ENCODE peak calls at places on chromosome 22, in six cellular contexts. S is SK-N-SH, J is K562, L is H1, H is HepG2, Y is GM12878. W is an unnamed sample.
A peak's percentile ranks its signal among the peaks of the same experiment; 100 is the strongest.

GRCh38 chr22:27647540-27647939 is 154.0 kb downstream of the MN1 start:
- DNase-seq in S (no peak), J (no peak), L (no peak), H (peak; percentile 66), Y (no peak), W (no peak)

GRCh38 chr22:48152154-48152775 is 1389.8 kb downstream of the TBC1D22A start:
- DNase-seq in S (no peak), J (no peak), L (no peak), H (no peak), Y (no peak), W (no peak)

GRCh38 chr22:27434898-27435297 is 366.7 kb downstream of the MN1 start:
- DNase-seq in S (no peak), J (no peak), L (no peak), H (no peak), Y (no peak), W (no peak)

GRCh38 chr22:26952654-26953379 is 295.4 kb downstream of the MIAT start:
- DNase-seq in S (peak; percentile 72), J (no peak), L (peak; percentile 71), H (no peak), Y (no peak), W (no peak)

GRCh38 chr22:50269573-50270301 is 443 bp downstream of the MAPK11 start:
- DNase-seq in S (peak; percentile 90), J (peak; percentile 70), L (no peak), H (no peak), Y (no peak), W (no peak)

GRCh38 chr22:40396882-40397281 is 26.5 kb downstream of the SGSM3 start:
- DNase-seq in S (peak; percentile 75), J (no peak), L (peak; percentile 53), H (no peak), Y (no peak), W (no peak)

GRCh38 chr22:44737414-44738346 is 14.7 kb upstream of the ARHGAP8 start:
- DNase-seq in S (peak; percentile 31), J (no peak), L (peak; percentile 60), H (no peak), Y (no peak), W (no peak)

GRCh38 chr22:28151241-28151640 is 232.2 kb upstream of the PITPNB start:
- DNase-seq in S (no peak), J (no peak), L (no peak), H (peak; percentile 41), Y (no peak), W (no peak)

GRCh38 chr22:21714059-21714770 is 21.4 kb downstream of the YPEL1 start:
- DNase-seq in S (no peak), J (peak; percentile 55), L (no peak), H (no peak), Y (no peak), W (no peak)

GRCh38 chr22:45502215-45503070 is at the start of gene FBLN1:
- DNase-seq in S (peak; percentile 97), J (no peak), L (peak; percentile 86), H (peak; percentile 71), Y (no peak), W (no peak)

GRCh38 chr22:28116261-28116673 is 197.2 kb upstream of the PITPNB start:
- DNase-seq in S (no peak), J (no peak), L (no peak), H (no peak), Y (no peak), W (no peak)

GRCh38 chr22:44314425-44315067 is 1.8 kb upstream of the SHISAL1 start:
- DNase-seq in S (no peak), J (no peak), L (no peak), H (no peak), Y (no peak), W (no peak)

GRCh38 chr22:35191412-35191811 is 65.9 kb upstream of the HMGXB4 start:
- DNase-seq in S (no peak), J (no peak), L (no peak), H (peak; percentile 23), Y (no peak), W (no peak)

GRCh38 chr22:21866821-21867527 is 471 bp downstream of the MAPK1 start:
- DNase-seq in S (no peak), J (peak; percentile 87), L (peak; percentile 61), H (no peak), Y (no peak), W (no peak)

GRCh38 chr22:32048069-32048468 is 5.0 kb downstream of the SLC5A1 start:
- DNase-seq in S (no peak), J (no peak), L (no peak), H (no peak), Y (no peak), W (no peak)

GRCh38 chr22:47597041-47597440 is 834.6 kb downstream of the TBC1D22A start:
- DNase-seq in S (no peak), J (no peak), L (no peak), H (no peak), Y (no peak), W (no peak)

GRCh38 chr22:25027052-25027525 is 74.6 kb downstream of the KIAA1671 start:
- DNase-seq in S (no peak), J (no peak), L (no peak), H (no peak), Y (no peak), W (no peak)

GRCh38 chr22:43110444-43110926 is at the start of gene BIK:
- DNase-seq in S (peak; percentile 74), J (peak; percentile 33), L (no peak), H (peak; percentile 51), Y (no peak), W (peak; percentile 61)

GRCh38 chr22:32700186-32700882 is 101.2 kb upstream of the TIMP3 start:
- DNase-seq in S (no peak), J (no peak), L (no peak), H (peak; percentile 44), Y (no peak), W (no peak)

GRCh38 chr22:41910599-41911291 is 4.1 kb downstream of the SHISA8 start:
- DNase-seq in S (peak; percentile 67), J (no peak), L (no peak), H (no peak), Y (no peak), W (no peak)

GRCh38 chr22:48332438-48333322 is 1495.0 kb downstream of the BRD1 start:
- DNase-seq in S (no peak), J (no peak), L (no peak), H (no peak), Y (no peak), W (no peak)

DNA sequence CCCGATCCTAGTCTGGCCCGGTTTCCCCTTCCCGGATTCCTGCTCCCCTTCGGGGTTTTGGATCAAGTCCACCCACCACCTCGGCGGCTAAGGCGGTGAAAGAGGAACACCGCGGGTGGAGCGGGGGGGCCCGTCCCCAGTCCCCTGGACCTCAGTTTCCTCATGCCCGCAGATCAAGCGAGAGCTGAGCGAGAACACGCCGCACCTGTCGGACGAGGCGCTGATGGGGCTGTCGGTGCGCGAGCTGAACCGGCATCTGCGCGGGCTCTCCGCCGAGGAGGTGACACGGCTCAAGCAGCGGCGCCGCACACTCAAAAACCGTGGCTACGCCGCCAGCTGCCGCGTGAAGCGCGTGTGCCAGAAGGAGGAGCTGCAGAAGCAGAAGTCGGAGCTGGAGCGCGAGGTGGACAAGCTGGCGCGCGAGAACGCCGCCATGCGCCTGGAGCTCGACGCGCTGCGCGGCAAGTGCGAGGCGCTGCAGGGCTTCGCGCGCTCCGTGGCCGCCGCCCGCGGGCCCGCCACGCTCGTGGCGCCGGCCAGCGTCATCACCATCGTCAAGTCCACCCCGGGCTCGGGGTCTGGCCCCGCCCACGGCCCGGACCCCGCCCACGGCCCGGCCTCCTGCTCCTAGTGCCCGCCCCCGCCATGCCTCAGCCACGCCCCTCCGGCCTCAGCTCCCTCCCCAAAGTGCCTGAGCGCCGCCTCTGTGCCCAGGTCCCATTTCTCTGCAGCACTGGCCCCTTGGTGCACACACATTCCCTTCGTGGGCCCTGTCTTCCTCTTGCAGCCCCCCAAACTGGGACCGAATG is 12.7 kb downstream of the MAFF start:
- DNase-seq in S (peak; percentile 85), J (peak; percentile 86), L (peak; percentile 95), H (no peak), Y (no peak), W (no peak)
- TF ChIP-seq POLR2AphosphoS5 in S (no peak), J (no peak), L (peak; percentile 54), H (no peak), Y (no peak), W (peak; percentile 42)

DNA sequence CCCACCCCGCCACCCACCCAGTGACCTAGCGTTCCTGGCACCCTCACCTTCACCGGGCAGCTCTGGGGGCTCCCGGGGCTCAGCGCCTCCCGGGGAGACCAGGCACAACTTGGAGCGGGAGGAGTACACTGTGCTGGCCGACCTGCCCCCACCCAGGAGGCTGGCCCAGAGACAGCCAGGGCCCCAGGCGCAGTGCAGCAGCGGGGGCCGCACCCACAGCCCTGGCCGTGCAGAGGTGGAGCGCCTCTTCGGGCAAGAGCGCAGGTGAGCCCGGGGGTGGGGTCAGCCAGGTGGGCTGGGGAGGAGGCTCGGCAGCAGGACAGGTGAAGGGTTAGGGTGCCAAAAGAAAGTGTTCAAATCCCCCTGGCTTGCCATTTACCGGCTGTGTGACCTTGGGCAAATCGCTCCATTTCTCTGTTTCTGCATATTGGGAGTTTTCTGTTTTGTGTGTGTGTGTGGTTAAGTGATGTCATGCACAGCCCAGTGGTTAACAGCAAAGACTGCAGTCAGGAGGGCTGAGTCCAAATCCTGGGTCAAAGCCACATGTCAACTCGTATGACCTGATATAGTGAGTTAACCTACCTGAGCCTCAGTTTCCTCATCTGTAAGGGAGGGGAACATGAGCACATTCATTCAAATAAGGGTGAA is 29.5 kb downstream of the TRIOBP start:
- DNase-seq in S (no peak), J (no peak), L (no peak), H (no peak), Y (no peak), W (peak; percentile 38)
- TF ChIP-seq CTCF in S (peak; percentile 27), J (peak; percentile 36), L (no peak), H (peak; percentile 34), Y (peak; percentile 18), W (no peak)

GRCh38 chr22:19195796-19196731 is 17.5 kb upstream of the SLC25A1 start:
- DNase-seq in S (no peak), J (peak; percentile 61), L (no peak), H (no peak), Y (no peak), W (no peak)
- TF ChIP-seq GABPA in S (no peak), J (peak; percentile 69), L (no peak), H (no peak), Y (no peak), W (no peak)

GRCh38 chr22:29331213-29331612 is 15.7 kb upstream of the RASL10A start:
- DNase-seq in S (no peak), J (no peak), L (no peak), H (no peak), Y (no peak), W (no peak)

GRCh38 chr22:29331658-29332300 is 16.3 kb upstream of the RASL10A start:
- DNase-seq in S (peak; percentile 60), J (no peak), L (no peak), H (no peak), Y (no peak), W (no peak)

GRCh38 chr22:29330291-29330690 is 14.8 kb upstream of the RASL10A start:
- DNase-seq in S (no peak), J (no peak), L (no peak), H (no peak), Y (no peak), W (no peak)

GRCh38 chr22:29329581-29329980 is 14.1 kb upstream of the RASL10A start:
- DNase-seq in S (no peak), J (no peak), L (no peak), H (no peak), Y (no peak), W (no peak)

DNA sequence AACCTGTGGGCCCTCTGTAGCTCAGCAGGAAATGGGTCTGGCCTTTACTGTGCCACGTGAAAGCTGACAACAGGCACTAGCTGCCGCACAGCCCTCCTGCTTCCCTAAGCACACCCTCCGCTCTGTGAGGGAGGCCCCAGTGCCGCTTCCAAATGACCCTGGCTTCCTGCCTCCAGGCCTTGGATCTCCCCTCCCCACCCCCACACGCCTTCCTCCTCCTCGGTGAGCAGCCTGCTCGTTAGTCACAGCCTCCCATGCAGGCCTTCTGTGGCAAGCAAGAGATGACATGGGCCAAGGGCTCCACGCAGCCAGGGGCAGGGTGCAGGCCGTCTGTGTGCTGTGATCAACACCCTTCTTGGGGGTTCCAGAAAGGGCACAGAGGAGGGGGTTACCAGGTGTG is 15.3 kb upstream of the RASL10A start:
- DNase-seq in S (no peak), J (no peak), L (no peak), H (no peak), Y (no peak), W (no peak)
- TF ChIP-seq POLR2AphosphoS5 in S (no peak), J (no peak), L (no peak), H (no peak), Y (no peak), W (no peak)

W was measured in HL-60.